ENCODE peak calls at places on chromosomes 2 and 18, in four cellular contexts. J is GM18507, G is MCF 10A, Z is NCI-H2029 treated with DMSO at 0.1 percent for 48 hours. M is an unnamed sample.

GRCh38 chr18:50558948-50559749 is 738 bp upstream of the MAPK4 start:
- DNase-seq in G (no peak), Z (no peak), J (no peak), M (no peak)

GRCh38 chr2:238743243-238744068 is 104.4 kb upstream of the TWIST2 start:
- DNase-seq in G (no peak), J (no peak), Z (no peak), M (no peak)

GRCh38 chr2:162430323-162430722 is 86.4 kb downstream of the GCA start:
- DNase-seq in J (no peak), Z (peak; percentile 39), G (no peak), M (no peak)

GRCh38 chr18:45567123-45567522 is 48.2 kb upstream of the SLC14A2 start:
- DNase-seq in Z (no peak), G (no peak), J (no peak), M (no peak)

GRCh38 chr2:156817430-156817829 is 381.3 kb downstream of the GPD2 start:
- DNase-seq in J (no peak), Z (no peak), G (no peak), M (no peak)

GRCh38 chr2:36373149-36373880 is 17.7 kb downstream of the CRIM1 start:
- DNase-seq in Z (peak; percentile 89), G (peak; percentile 89), J (no peak), M (no peak)

GRCh38 chr18:12944724-12945123 is 3.1 kb upstream of the SEH1L start:
- DNase-seq in Z (peak; percentile 25), G (peak; percentile 36), J (no peak), M (no peak)

GRCh38 chr2:9222246-9222898 is 15.8 kb downstream of the ASAP2 start:
- DNase-seq in Z (no peak), J (no peak), G (no peak), M (no peak)

GRCh38 chr2:12448846-12449480 is 267.8 kb upstream of the TRIB2 start:
- DNase-seq in G (peak; percentile 28), J (no peak), Z (no peak), M (no peak)

GRCh38 chr2:138029238-138029637 is 65.0 kb downstream of the HNMT start:
- DNase-seq in G (peak; percentile 51), Z (no peak), J (no peak), M (no peak)

GRCh38 chr18:33495278-33495677 is 54.8 kb upstream of the CCDC178 start:
- DNase-seq in G (peak; percentile 42), J (no peak), Z (no peak), M (no peak)

GRCh38 chr2:29011650-29012060 is 30.6 kb downstream of the TOGARAM2 start:
- DNase-seq in G (no peak), Z (peak; percentile 37), J (no peak), M (no peak)

GRCh38 chr2:25129901-25130520 is 38.4 kb downstream of the POMC start:
- DNase-seq in Z (no peak), J (no peak), G (no peak), M (no peak)

GRCh38 chr2:44351088-44351487 is 10.2 kb downstream of the PREPL start:
- DNase-seq in Z (no peak), J (no peak), G (no peak), M (no peak)

M was measured in GM12891.